ENCODE peak calls at places on chromosomes 4 and X, in eight cellular contexts. L, G, F, Z, P, N, A and Y are unnamed samples.

GRCh38 chr4:153929651-153930050 is 140.8 kb upstream of the SFRP2 start:
- DNase-seq in L (no peak), P (no peak), A (no peak), N (no peak), Z (no peak), F (no peak), G (no peak), Y (no peak)

GRCh38 chr4:119040261-119040660 is 95.4 kb upstream of the MYOZ2 start:
- DNase-seq in F (no peak), G (no peak), P (no peak), A (no peak), Z (no peak), L (peak), N (no peak), Y (no peak)

GRCh38 chrX:49838374-49838773 is 9.3 kb downstream of the PAGE4 start:
- DNase-seq in F (peak), N (peak), P (peak), G (peak), Z (peak), L (peak), A (peak), Y (peak)

GRCh38 chr4:29423836-29424721 is 1296.1 kb upstream of the PCDH7 start:
- DNase-seq in G (peak), F (peak), L (peak), P (peak), A (no peak), Z (no peak), N (no peak), Y (no peak)

GRCh38 chr4:1187182-1187581 is 14.8 kb upstream of the SPON2 start:
- DNase-seq in N (peak), G (no peak), A (no peak), L (no peak), Z (no peak), P (no peak), F (no peak), Y (no peak)

GRCh38 chrX:14039344-14039743 is 9.7 kb upstream of the GEMIN8 start:
- DNase-seq in L (peak), N (peak), A (peak), G (peak), P (peak), F (peak), Z (no peak), Y (peak)

GRCh38 chrX:119234931-119235555 is 1.0 kb upstream of the PGRMC1 start:
- DNase-seq in Z (peak), A (no peak), F (peak), G (no peak), P (no peak), L (peak), N (no peak), Y (no peak)

GRCh38 chr4:152462047-152462446 is 73.8 kb downstream of the FBXW7 start:
- DNase-seq in Z (no peak), P (no peak), F (no peak), A (no peak), G (no peak), N (peak), L (no peak), Y (peak)

GRCh38 chrX:153460826-153461225 is 9.6 kb downstream of the HAUS7 start:
- DNase-seq in A (peak), G (no peak), L (peak), P (peak), N (peak), Z (peak), F (peak), Y (peak)

GRCh38 chr4:154516320-154516719 is 24.7 kb upstream of the DCHS2 start:
- DNase-seq in A (no peak), L (no peak), F (no peak), P (no peak), G (no peak), N (no peak), Z (no peak), Y (no peak)

GRCh38 chrX:123274796-123275195 is 90.7 kb downstream of the GRIA3 start:
- DNase-seq in P (no peak), L (peak), G (peak), N (no peak), A (no peak), F (peak), Z (no peak), Y (no peak)

GRCh38 chr4:19756661-19757060 is 495.0 kb upstream of the SLIT2 start:
- DNase-seq in F (no peak), L (no peak), P (no peak), G (no peak), A (no peak), Z (no peak), N (no peak), Y (no peak)

GRCh38 chrX:65093658-65094057 is 117.4 kb upstream of the ZC4H2 start:
- DNase-seq in N (no peak), F (no peak), A (no peak), L (no peak), Z (no peak), G (no peak), P (no peak), Y (no peak)

GRCh38 chr4:56450342-56450741 is 14.3 kb downstream of the PAICS start:
- DNase-seq in A (no peak), Z (no peak), F (no peak), L (no peak), N (no peak), G (no peak), P (no peak), Y (no peak)

GRCh38 chr4:113584407-113585150 is 177.0 kb downstream of the CAMK2D start:
- DNase-seq in L (peak), F (peak), N (no peak), Z (peak), A (no peak), P (peak), G (peak), Y (no peak)

GRCh38 chr4:98345838-98346237 is 84.7 kb downstream of the RAP1GDS1 start:
- DNase-seq in F (no peak), A (no peak), G (no peak), P (no peak), L (no peak), N (no peak), Z (no peak), Y (no peak)

GRCh38 chrX:40103565-40104323 is 6.0 kb upstream of the BCOR start:
- DNase-seq in N (no peak), A (no peak), F (no peak), L (no peak), P (no peak), Z (no peak), G (no peak), Y (no peak)

GRCh38 chr4:127616898-127617297 is 15.9 kb upstream of the INTU start:
- DNase-seq in L (no peak), N (no peak), F (no peak), P (no peak), G (no peak), A (no peak), Z (no peak), Y (no peak)

GRCh38 chrX:21798677-21799219 is 40.7 kb upstream of the MBTPS2 start:
- DNase-seq in N (no peak), L (peak), Z (no peak), A (no peak), P (peak), F (peak), G (peak), Y (no peak)

GRCh38 chr4:99817310-99817885 is 771 bp downstream of the DAPP1 start:
- DNase-seq in G (no peak), N (no peak), A (no peak), Z (no peak), F (no peak), P (no peak), L (no peak), Y (peak)

GRCh38 chrX:2507904-2508630 is 7.3 kb upstream of the DHRSX start:
- DNase-seq in Z (no peak), A (no peak), F (no peak), P (no peak), G (no peak), N (peak), L (no peak), Y (no peak)

GRCh38 chr4:184457530-184458249 is 16.7 kb downstream of the IRF2 start:
- DNase-seq in N (peak), L (no peak), F (no peak), Z (no peak), P (no peak), A (no peak), G (no peak), Y (no peak)

GRCh38 chr4:47536956-47537355 is 51.9 kb downstream of the ATP10D start:
- DNase-seq in A (no peak), L (no peak), F (peak), N (no peak), Z (no peak), G (no peak), P (no peak), Y (no peak)

GRCh38 chrX:8189096-8189830 is 18.2 kb upstream of the VCX2 start:
- DNase-seq in F (no peak), A (no peak), L (no peak), P (no peak), G (no peak), Z (no peak), N (no peak), Y (no peak)

GRCh38 chr4:53128959-53129358 is 236.9 kb downstream of the SCFD2 start:
- DNase-seq in N (no peak), L (peak), F (peak), P (no peak), Z (no peak), G (no peak), A (no peak), Y (no peak)

GRCh38 chrX:27966492-27966891 is 14.8 kb downstream of the DCAF8L1 start:
- DNase-seq in A (no peak), N (no peak), P (no peak), Z (no peak), L (no peak), G (no peak), F (peak), Y (no peak)

GRCh38 chrX:45765726-45766125 is 565.0 kb upstream of the DIPK2B start:
- DNase-seq in F (no peak), L (no peak), G (no peak), Z (no peak), P (peak), N (no peak), A (no peak), Y (no peak)

GRCh38 chr4:2085496-2085901 is 26.4 kb downstream of the NAT8L start:
- DNase-seq in N (peak), L (no peak), A (no peak), P (no peak), G (no peak), F (no peak), Z (peak), Y (no peak)

GRCh38 chr4:186227744-186228513 is 622 bp downstream of the KLKB1 start:
- DNase-seq in N (no peak), P (no peak), G (no peak), L (peak), Z (no peak), F (no peak), A (no peak), Y (no peak)

GRCh38 chr4:1056671-1057402 is 45.4 kb downstream of the FGFRL1 start:
- DNase-seq in G (no peak), P (no peak), A (no peak), F (no peak), Z (peak), N (no peak), L (no peak), Y (no peak)

GRCh38 chr4:86181585-86181984 is 178.3 kb downstream of the MAPK10 start:
- DNase-seq in N (no peak), A (no peak), P (no peak), Z (no peak), F (peak), L (peak), G (peak), Y (no peak)

GRCh38 chrX:67544871-67545771 is 1.3 kb downstream of the AR start:
- DNase-seq in L (peak), Z (peak), N (no peak), G (peak), A (peak), P (peak), F (peak), Y (peak)

GRCh38 chr4:88458091-88458740 is 1.3 kb downstream of the HERC5 start:
- DNase-seq in N (no peak), L (no peak), P (peak), A (no peak), F (no peak), G (no peak), Z (no peak), Y (no peak)

GRCh38 chr4:117429506-117429905 is 344.1 kb upstream of the TRAM1L1 start:
- DNase-seq in A (no peak), F (no peak), G (no peak), P (no peak), Z (no peak), L (no peak), N (no peak), Y (no peak)

GRCh38 chr4:117434424-117434823 is 349.0 kb upstream of the TRAM1L1 start:
- DNase-seq in N (no peak), P (no peak), F (no peak), A (no peak), L (no peak), G (no peak), Z (no peak), Y (no peak)

DNA sequence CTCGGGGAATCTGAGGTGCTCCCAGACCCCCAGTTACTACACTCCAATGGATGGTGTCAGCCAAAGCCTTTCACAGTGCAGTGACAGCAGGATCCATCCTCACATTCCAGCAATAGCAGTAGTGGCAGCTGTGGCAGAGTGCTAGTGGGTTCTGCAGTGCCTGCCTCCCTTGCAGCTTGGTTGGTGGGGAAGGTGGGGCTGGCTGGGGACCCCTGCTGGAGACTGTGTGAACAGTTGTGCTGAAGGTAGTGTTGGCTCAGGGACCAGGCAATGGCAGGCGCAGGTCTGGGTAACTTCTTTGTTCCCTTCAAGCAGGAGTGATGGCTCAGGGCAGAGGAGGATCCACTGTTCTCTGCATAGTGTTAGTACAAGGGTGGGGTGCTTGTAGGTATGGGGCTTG is 343.7 kb upstream of the TRAM1L1 start:
- DNase-seq in F (no peak), A (peak), Z (peak), G (no peak), L (no peak), N (no peak), P (no peak), Y (no peak)
- TF ChIP-seq CTCF in F (no peak), A (no peak), Z (peak), G (peak), L (no peak), N (no peak), P (no peak), Y (no peak)

DNA sequence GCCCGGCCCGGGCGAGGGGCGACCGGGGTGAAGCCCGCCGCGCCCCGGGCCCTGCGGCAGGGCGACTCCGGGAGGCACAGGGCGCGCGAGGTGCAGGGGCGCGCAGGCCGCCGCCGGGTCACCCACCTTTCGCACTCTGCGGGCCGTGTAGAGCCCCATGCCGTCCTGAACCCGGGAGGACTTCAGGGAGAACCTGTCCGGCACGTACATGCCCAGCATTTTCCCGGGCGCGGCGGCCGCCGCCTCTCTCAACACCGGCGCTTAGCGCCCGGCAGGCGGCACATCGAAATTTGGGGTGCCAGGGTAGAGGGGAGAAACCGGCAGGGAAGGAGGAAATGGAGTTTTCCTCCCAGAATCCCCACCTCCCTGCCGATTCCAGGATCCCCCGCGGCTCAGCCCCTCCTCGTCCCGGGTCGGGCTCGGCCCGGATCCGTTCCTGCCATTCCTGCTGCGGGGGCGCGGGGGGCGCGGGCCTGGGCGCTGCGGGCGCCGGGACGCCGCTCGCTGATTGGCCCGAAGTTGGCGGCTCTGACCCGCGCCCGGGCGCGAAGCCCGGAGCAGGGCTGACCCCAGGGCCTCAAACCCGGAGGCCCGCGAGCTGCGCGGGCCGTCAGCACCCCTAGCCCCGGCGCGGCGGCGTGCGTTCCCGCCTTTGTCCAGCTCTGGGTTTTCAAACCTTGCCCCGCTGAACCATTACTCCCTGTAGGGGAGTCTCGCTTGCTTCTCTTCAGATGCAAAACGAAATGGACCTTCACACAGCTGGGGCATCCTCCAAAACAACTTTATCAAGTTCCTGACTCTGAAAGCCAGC is at the start of gene PRDM5:
- DNase-seq in F (peak), Z (peak), N (peak), G (peak), P (peak), L (peak), A (peak), Y (peak)
- TF ChIP-seq CTCF in F (peak), Z (peak), N (peak), G (peak), P (peak), L (peak), A (peak), Y (no peak)

DNA sequence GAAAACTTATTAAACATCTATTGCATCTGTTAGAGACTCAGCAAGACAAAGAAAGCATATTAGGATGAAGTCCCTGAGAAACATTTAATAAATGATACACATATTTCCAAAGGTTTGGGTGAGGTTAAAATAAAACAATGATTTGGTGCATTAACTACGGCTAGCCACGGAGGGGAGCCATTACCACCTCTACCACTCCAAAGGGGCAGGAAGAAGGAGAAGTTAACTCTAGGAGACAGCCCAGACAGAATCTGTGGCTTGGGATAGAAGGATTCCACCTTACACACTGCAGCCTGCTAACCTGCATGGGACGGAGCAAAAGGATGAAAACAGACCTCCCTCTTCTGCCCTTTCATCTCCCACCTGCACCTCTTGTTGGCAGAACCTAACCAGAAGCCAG is 189.1 kb upstream of the C1QTNF7 start:
- DNase-seq in A (peak), N (no peak), G (peak), L (peak), F (peak), P (peak), Z (peak), Y (peak)
- TF ChIP-seq CTCF in A (peak), N (peak), G (peak), L (peak), F (peak), P (peak), Z (peak), Y (peak)

DNA sequence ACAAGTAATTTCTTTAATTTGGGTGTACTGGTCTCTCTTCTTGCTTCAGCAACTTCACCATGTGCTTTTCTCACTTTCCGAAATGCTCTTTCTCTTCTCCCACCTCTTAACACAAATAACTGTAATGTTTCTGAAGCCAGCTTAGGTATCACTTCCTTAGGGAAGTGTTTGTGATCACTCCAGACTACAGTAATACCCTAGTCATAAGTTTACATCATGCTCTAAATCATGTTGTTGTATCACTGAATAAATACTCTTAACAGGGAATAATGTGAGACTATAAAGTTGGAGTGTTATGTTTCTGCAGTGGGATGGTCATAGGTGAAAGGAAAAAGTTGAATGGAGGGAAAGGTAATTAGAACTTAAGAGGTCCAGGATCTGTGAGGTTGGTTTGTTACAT is 712.3 kb downstream of the C4orf33 start:
- DNase-seq in A (no peak), L (no peak), F (no peak), P (no peak), G (no peak), Z (no peak), N (no peak), Y (no peak)
- TF ChIP-seq CTCF in A (no peak), L (no peak), F (no peak), P (no peak), G (no peak), Z (no peak), N (no peak), Y (no peak)

DNA sequence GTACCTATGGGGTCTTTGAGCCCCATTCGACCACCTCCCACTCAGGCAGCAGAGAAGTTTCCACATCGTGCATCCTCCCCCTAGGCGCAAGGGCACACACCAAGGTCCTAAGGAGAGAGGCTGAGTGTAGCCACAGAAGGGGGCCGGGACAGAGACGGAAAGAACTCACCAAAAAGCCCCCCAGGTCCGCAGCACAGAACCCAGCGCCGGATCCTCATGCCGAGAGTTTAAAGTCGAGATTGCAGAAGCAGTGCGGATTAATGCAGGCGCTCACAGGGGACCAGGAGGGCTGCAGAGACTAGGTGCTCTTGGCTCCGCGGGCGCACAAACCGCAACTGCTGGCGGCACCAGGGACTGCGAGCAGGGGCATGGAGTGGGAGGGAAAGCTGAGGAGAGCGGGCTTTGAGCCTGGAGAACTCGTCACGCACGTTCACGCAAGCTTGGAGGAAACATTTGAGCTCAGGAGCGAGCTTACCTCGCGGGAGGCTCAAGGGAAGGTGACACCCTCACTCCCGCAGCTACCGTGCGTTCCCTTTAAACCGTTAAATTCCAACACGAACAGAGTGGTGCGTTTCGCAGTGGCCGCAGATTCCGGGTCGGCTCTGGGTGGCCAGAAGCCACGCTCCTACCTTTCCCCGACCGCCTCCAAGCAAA is 8.5 kb downstream of the NKX3-2 start:
- DNase-seq in G (no peak), L (no peak), N (no peak), P (no peak), A (peak), F (no peak), Z (no peak), Y (peak)
- TF ChIP-seq CTCF in G (no peak), L (no peak), N (no peak), P (no peak), A (no peak), F (no peak), Z (peak), Y (no peak)

GRCh38 chr4:41232406-41232805 is 18.1 kb upstream of the APBB2 start:
- DNase-seq in L (peak), P (no peak), Z (no peak), A (no peak), G (peak), N (no peak), F (no peak), Y (no peak)
- TF ChIP-seq CTCF in L (peak), P (peak), Z (peak), A (no peak), G (peak), N (no peak), F (peak), Y (no peak)